ENCODE peak calls at places on chromosome 12, in ten cellular contexts. V is breast epithelium, D is NB4, G is transverse colon, N is foreskin fibroblast, Z is K562, J is psoas muscle, O is osteocyte, T is progenitor cell of endocrine pancreas, M is fibroblast of the aortic adventitia. S is an unnamed sample.

GRCh38 chr12:44015333-44015941 is 179.6 kb downstream of the TMEM117 start:
- DNase-seq in V (no peak), J (no peak), N (peak; percentile 70), M (peak; percentile 81), O (no peak), G (no peak), D (peak; percentile 56), T (no peak), Z (peak; percentile 26), S (no peak)

GRCh38 chr12:54227376-54227775 is 38.6 kb upstream of the SMUG1 start:
- DNase-seq in M (no peak), G (no peak), Z (peak; percentile 39), J (no peak), N (no peak), V (no peak), T (no peak), O (no peak), D (peak; percentile 75), S (no peak)

GRCh38 chr12:24954261-24954660 is 5.4 kb upstream of the BCAT1 start:
- DNase-seq in N (no peak), G (no peak), J (no peak), D (no peak), Z (no peak), T (no peak), V (no peak), O (no peak), M (peak; percentile 26), S (no peak)

GRCh38 chr12:124567035-124567672 is at the start of gene NCOR2:
- DNase-seq in D (peak; percentile 79), Z (peak; percentile 85), O (no peak), J (peak; percentile 51), N (peak; percentile 40), V (no peak), M (no peak), T (peak; percentile 39), G (no peak), S (peak; percentile 58)

GRCh38 chr12:84694111-84694510 is 218.5 kb downstream of the SLC6A15 start:
- DNase-seq in O (no peak), M (peak; percentile 55), D (no peak), N (peak; percentile 4), V (no peak), Z (no peak), G (no peak), J (no peak), T (no peak), S (no peak)

GRCh38 chr12:120455302-120455701 is 9.1 kb downstream of the GATC start:
- DNase-seq in N (no peak), V (no peak), J (no peak), G (no peak), T (no peak), O (no peak), M (no peak), D (no peak), Z (no peak), S (no peak)

GRCh38 chr12:7642876-7643309 is 22.8 kb downstream of the APOBEC1 start:
- DNase-seq in M (peak; percentile 12), T (no peak), J (no peak), Z (no peak), V (no peak), D (peak; percentile 57), N (peak; percentile 50), O (no peak), G (no peak), S (peak; percentile 16)

GRCh38 chr12:71556881-71557280 is 106.8 kb downstream of the ZFC3H1 start:
- DNase-seq in J (no peak), N (peak; percentile 96), Z (no peak), D (no peak), G (no peak), M (peak; percentile 84), V (no peak), O (no peak), T (no peak), S (no peak)

GRCh38 chr12:27564612-27565213 is 40.7 kb downstream of the PPFIBP1 start:
- DNase-seq in V (no peak), T (no peak), G (no peak), Z (no peak), M (no peak), N (peak; percentile 45), J (no peak), O (no peak), D (no peak), S (no peak)

GRCh38 chr12:27566626-27567025 is 42.6 kb downstream of the PPFIBP1 start:
- DNase-seq in N (no peak), Z (no peak), M (no peak), O (no peak), V (no peak), J (no peak), G (no peak), T (no peak), D (no peak), S (no peak)

GRCh38 chr12:27561535-27562350 is 37.7 kb downstream of the PPFIBP1 start:
- DNase-seq in G (no peak), M (no peak), Z (no peak), O (no peak), J (no peak), V (no peak), T (no peak), N (no peak), D (no peak), S (no peak)

GRCh38 chr12:27571463-27571862 is 47.5 kb downstream of the PPFIBP1 start:
- DNase-seq in D (no peak), J (no peak), O (no peak), V (no peak), N (peak; percentile 95), Z (no peak), M (peak; percentile 75), G (no peak), T (no peak), S (no peak)

DNA sequence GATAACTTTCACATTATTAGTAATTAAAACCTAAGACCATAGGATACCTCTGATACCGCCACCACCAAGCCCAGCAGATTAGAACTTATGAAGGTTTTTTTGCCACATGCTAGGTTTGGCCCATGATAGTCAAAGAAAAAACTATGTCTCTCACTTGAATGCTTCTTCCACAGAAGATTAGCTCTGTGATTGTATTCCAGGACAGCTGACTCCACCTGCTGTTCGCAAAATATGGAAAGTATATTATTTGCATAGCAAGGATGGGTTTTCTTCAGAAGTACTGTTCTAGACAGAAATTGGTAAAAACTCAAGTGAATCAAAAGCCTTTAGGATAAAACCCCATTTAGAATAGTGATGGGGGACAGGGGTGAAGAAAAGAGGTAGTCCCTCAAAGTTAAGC is 42.2 kb downstream of the PPFIBP1 start:
- DNase-seq in Z (no peak), D (peak; percentile 21), M (no peak), N (no peak), T (no peak), O (no peak), V (no peak), J (no peak), G (no peak), S (no peak)
- TF ChIP-seq CTCF in Z (peak; percentile 35), D (no peak), M (no peak), N (no peak), T (no peak), O (peak; percentile 22), V (no peak), J (peak; percentile 23), G (no peak), S (no peak)

GRCh38 chr12:52403561-52403960 is 2.6 kb downstream of the KRT82 start:
- DNase-seq in N (no peak), O (no peak), T (no peak), M (no peak), J (no peak), D (no peak), V (no peak), G (no peak), Z (no peak), S (no peak)

GRCh38 chr12:52402873-52403510 is 3.1 kb downstream of the KRT82 start:
- DNase-seq in M (no peak), V (no peak), D (no peak), Z (no peak), N (no peak), O (no peak), J (no peak), T (no peak), G (no peak), S (no peak)

GRCh38 chr12:52402377-52402776 is 3.8 kb downstream of the KRT82 start:
- DNase-seq in T (no peak), O (no peak), V (no peak), J (no peak), G (no peak), M (no peak), N (no peak), D (no peak), Z (no peak), S (no peak)

GRCh38 chr12:52405922-52406385 is at the start of gene KRT82:
- DNase-seq in T (no peak), J (no peak), G (no peak), Z (no peak), M (no peak), N (no peak), V (no peak), O (no peak), D (no peak), S (no peak)

DNA sequence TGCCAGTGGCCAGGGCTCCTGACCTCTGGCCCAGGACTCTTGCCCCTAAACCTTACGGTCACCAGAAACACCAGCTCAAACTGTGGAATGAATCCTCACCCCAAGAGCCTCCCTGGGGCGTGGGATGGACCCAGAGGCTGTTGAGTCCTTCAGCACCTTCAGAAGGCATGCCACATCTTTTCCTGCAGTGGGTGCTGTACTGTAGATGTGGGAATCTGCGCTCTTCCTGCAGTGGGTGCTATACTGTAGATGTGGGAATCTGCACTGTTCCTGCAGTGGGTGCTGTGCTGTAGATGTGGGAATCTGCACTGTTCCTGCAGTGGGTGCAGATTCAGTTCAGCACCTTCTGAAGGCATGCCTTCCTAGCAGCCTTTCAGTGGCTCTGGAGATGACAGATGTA is 1.2 kb downstream of the KRT82 start:
- DNase-seq in T (no peak), V (no peak), D (no peak), Z (no peak), O (no peak), M (no peak), J (no peak), G (no peak), N (no peak), S (no peak)
- TF ChIP-seq CTCF in T (no peak), V (no peak), D (no peak), Z (no peak), O (no peak), M (no peak), J (no peak), G (no peak), N (no peak), S (no peak)

GRCh38 chr12:53078425-53079225 is 565 bp downstream of the SPRYD3 start:
- DNase-seq in J (no peak), G (peak; percentile 63), V (no peak), D (no peak), T (no peak), N (peak; percentile 67), M (peak; percentile 46), O (no peak), Z (no peak), S (no peak)
- TF ChIP-seq CTCF in J (no peak), G (peak; percentile 32), V (no peak), D (no peak), T (peak; percentile 21), N (no peak), M (no peak), O (no peak), Z (no peak), S (no peak)

DNA sequence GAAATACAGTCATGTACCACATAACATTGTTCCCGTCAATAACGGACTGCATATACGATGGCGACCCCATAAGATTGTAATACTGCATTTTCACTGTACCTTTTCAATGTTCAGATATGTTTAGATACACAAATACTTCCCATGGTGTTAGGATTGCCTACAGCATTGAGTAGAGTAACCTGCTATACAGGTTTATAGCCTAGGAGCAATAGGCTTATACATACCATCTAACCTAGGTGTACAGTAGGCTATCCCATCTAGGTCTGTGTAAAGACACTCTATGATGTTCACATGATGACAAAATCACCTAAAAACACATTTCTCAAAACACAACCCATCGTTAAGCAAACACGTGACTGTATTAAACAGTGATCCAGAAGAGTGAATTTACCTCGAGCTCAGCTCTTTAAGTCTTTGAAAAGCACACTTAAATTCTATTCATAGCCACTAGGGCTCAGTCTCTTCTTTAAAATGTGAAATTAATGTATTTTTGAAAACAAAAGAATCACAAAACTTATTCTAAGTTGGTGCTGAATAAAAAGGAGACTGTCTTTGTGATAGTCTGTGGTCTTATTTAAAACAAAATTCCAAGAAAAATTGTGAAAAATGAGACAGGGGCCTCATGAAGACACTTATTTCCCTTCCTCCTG is 239.1 kb upstream of the ARID2 start:
- DNase-seq in D (no peak), T (no peak), Z (no peak), M (no peak), O (no peak), N (no peak), V (no peak), G (no peak), J (no peak), S (no peak)
- TF ChIP-seq CTCF in D (no peak), T (no peak), Z (no peak), M (peak; percentile 6), O (peak; percentile 13), N (no peak), V (no peak), G (no peak), J (no peak), S (no peak)